ENCODE peak calls at places on chromosomes 1 and 21, in four cellular contexts. F is OCI-LY7, A is fibroblast of lung, H is psoas muscle. V is an unnamed sample.
A peak's percentile ranks its signal among the peaks of the same experiment; 100 is the strongest.

GRCh38 chr1:22117238-22117637 is 25.7 kb downstream of the WNT4 start:
- DNase-seq in H (no peak), A (no peak), F (no peak), V (no peak)

GRCh38 chr1:36133484-36133883 is 8.5 kb upstream of the COL8A2 start:
- DNase-seq in F (no peak), A (peak; percentile 96), H (peak; percentile 61), V (no peak)

GRCh38 chr21:31145271-31145801 is 107.1 kb upstream of the KRTAP19-8 start:
- DNase-seq in H (no peak), F (no peak), A (no peak), V (no peak)

GRCh38 chr1:71438626-71439025 is 357.8 kb upstream of the ZRANB2 start:
- DNase-seq in H (no peak), F (no peak), A (no peak), V (no peak)

GRCh38 chr1:61247881-61248752 is 165.8 kb downstream of the NFIA start:
- DNase-seq in A (no peak), F (no peak), H (no peak), V (no peak)

GRCh38 chr1:145782166-145783099 is 41.5 kb downstream of the RNF115 start:
- DNase-seq in A (peak; percentile 96), H (no peak), F (no peak), V (no peak)

GRCh38 chr1:31670583-31670944 is 25.9 kb upstream of the PEF1 start:
- DNase-seq in H (no peak), F (no peak), A (no peak), V (no peak)

GRCh38 chr1:245345191-245345884 is 190.6 kb downstream of the KIF26B start:
- DNase-seq in F (no peak), H (no peak), A (no peak), V (no peak)

GRCh38 chr1:153260980-153261792 is 1.7 kb downstream of the LORICRIN start:
- DNase-seq in F (no peak), H (peak; percentile 35), A (peak; percentile 38), V (no peak)

GRCh38 chr1:231533240-231533639 is 4.8 kb downstream of the TSNAX start:
- DNase-seq in H (no peak), F (no peak), A (no peak), V (no peak)

GRCh38 chr1:236893626-236894545 is 98.8 kb downstream of the MTR start:
- DNase-seq in F (no peak), H (no peak), A (no peak), V (no peak)

GRCh38 chr1:247905181-247905580 is 9.8 kb downstream of the OR2W3 start:
- DNase-seq in A (no peak), F (no peak), H (no peak), V (no peak)

GRCh38 chr1:182968846-182969734 is 16.1 kb upstream of the SHCBP1L start:
- DNase-seq in A (no peak), H (no peak), F (no peak), V (no peak)

GRCh38 chr21:17610862-17611261 is 1.8 kb downstream of the BTG3 start:
- DNase-seq in F (peak; percentile 15), A (peak; percentile 35), H (no peak), V (no peak)

GRCh38 chr21:28272272-28272992 is 720.2 kb downstream of the LTN1 start:
- DNase-seq in H (no peak), F (no peak), A (no peak), V (no peak)

GRCh38 chr1:204660509-204660908 is 25.0 kb downstream of the LRRN2 start:
- DNase-seq in A (no peak), F (no peak), H (no peak), V (no peak)

DNA sequence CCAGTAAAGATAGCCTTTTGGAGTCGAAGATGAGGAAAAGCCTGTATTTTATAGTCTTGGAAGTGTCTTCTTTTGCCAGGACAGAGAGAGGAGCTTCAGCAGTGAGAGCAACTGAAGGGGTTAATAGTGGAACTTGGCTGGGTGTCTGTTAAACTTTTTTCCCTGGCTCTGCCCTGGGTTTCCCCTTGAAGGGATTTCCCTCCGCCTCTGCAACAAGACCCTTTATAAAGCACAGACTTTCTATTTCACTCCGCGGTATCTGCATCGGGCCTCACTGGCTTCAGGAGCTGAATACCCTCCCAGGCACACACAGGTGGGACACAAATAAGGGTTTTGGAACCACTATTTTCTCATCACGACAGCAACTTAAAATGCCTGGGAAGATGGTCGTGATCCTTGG is at the start of gene VCAM1:
- DNase-seq in H (no peak), F (no peak), A (no peak), V (no peak)
- H3K4me3 ChIP-seq in H (peak within 1 kb of the TSS; percentile 55), F (no peak within 1 kb of the TSS), A (no peak within 1 kb of the TSS), V (peak within 1 kb of the TSS; percentile 61)

DNA sequence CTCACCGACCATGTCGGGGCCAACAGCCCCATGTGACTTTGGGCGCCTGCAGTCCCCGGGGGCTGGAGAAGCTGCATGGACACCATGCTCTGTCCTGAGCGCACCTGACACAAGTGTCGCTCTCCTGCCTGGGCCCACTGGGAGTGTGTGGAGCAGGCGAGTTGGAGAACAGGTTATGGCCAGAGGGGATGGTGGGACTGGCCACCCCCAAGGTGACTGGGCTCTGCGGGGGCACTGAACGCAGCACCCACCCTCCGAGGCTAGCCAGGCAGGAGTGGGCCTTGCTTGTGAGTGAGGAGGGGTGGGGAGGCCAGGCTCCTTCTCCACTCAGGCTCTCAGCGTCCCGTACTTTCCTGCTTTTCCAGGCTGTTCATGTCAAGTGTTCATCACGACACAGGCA is 35.6 kb downstream of the SNAP47 start:
- DNase-seq in H (no peak), F (no peak), A (no peak), V (no peak)
- H3K27ac ChIP-seq in H (no peak overlapping the region), F (no peak overlapping the region), A (no peak overlapping the region), V (no peak overlapping the region)

DNA sequence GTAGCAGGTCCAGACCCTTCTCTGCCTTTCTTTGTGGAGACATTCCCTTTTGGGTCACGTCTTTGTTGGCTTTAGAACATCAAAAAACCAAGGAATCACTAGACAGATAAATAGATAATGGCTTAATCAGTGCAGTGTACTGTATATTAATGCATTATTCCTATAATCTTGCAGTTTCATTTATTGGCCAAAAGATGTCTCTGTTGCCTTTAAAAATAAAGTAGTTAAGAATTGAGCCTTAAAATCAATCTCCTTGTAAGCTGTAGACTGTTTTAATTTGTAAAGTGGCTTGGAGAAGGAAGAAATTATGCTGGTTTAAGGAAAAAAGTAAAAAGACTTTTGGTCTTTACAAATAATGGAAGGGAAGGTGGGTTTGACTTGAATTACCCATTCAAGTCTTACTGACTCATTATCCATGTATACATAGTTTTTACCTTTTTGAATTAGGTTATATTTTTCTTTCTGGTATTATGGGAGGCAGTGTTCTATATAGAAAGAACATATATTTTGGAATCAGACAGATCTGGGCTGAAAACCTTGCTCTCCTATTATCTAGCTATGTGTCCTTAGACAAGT is 84.6 kb downstream of the VPS13D start:
- DNase-seq in A (peak; percentile 38), H (no peak), F (peak; percentile 23), V (no peak)
- TF ChIP-seq CTCF in A (peak; percentile 38), H (peak; percentile 46), F (peak; percentile 84), V (no peak)

DNA sequence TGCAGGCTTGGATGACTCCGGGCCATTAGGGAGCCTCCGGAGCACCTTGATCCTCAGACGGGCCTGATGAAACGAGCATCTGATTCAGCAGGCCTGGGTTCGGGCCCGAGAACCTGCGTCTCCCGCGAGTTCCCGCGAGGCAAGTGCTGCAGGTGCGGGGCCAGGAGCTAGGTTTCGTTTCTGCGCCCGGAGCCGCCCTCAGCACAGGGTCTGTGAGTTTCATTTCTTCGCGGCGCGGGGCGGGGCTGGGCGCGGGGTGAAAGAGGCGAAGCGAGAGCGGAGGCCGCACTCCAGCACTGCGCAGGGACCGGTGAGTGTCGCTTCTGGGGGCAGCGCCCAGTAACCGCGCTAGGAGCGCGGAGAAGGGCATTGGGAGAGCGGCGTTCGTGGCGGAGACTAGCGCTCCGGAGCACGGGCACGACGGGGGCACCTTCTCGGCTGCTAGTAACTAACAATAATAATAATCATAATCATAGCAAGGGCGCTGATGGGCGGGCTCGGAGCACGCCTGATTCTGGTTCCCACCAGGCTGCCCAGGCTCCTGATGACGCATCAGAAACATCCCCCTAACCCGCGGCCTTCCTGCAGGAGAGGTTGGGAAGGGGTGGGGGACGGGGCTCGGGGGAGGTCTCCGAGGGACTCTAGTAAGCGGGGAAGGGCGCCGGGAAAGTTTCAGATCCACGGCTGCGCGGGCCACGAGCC is at the start of gene MX1:
- DNase-seq in A (peak; percentile 36), H (peak; percentile 81), F (peak; percentile 78), V (no peak)
- H3K4me3 ChIP-seq in A (peak within 1 kb of the TSS; percentile 70), H (peak within 1 kb of the TSS; percentile 71), F (peak within 1 kb of the TSS; percentile 67), V (peak within 1 kb of the TSS; percentile 87)

GRCh38 chr1:243562473-243562872 is 287.6 kb downstream of the AKT3 start:
- DNase-seq in H (no peak), A (no peak), F (no peak), V (no peak)

GRCh38 chr1:243563732-243564131 is 286.3 kb downstream of the AKT3 start:
- DNase-seq in F (no peak), H (no peak), A (no peak), V (no peak)

GRCh38 chr1:243558556-243558955 is 291.5 kb downstream of the AKT3 start:
- DNase-seq in H (no peak), F (no peak), A (no peak), V (no peak)

GRCh38 chr1:243561588-243562319 is 288.3 kb downstream of the AKT3 start:
- DNase-seq in A (no peak), F (no peak), H (no peak), V (no peak)

DNA sequence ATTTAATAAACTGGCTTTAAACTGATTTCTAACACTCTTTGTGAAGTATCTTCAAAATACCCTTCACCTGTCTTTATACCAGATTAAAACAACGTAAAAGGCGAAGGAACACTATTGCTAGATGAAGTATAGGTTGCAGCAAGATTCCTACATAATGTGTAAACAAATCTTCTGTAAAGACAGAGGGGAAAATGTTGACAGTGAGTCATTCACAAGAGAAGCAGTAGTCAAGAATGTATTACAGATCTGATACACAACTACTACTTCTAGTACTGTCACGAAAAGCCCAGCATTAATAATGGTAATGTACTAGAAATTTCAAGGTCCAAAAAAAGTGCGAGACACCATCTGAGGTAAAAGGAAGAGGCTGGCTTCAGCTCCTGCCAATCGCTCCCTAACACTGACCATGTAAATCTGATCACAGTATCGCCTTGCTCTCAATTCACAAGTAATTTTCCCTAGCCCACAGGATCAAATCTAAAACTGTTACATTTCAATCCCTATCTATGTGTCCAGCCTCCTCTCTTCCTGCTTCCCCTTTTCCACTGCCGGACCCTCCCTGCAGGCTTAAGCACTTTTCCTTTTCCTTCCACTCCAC is 290.4 kb downstream of the AKT3 start:
- DNase-seq in A (peak; percentile 46), H (no peak), F (no peak), V (no peak)
- H3K27ac ChIP-seq in A (no peak overlapping the region), H (no peak overlapping the region), F (no peak overlapping the region), V (no peak overlapping the region)

GRCh38 chr1:161484613-161485012 is 20.6 kb upstream of the FCGR2A start:
- DNase-seq in F (peak; percentile 30), H (no peak), A (no peak), V (no peak)
- TF ChIP-seq CTCF in F (peak; percentile 75), H (no peak), A (no peak), V (no peak)

DNA sequence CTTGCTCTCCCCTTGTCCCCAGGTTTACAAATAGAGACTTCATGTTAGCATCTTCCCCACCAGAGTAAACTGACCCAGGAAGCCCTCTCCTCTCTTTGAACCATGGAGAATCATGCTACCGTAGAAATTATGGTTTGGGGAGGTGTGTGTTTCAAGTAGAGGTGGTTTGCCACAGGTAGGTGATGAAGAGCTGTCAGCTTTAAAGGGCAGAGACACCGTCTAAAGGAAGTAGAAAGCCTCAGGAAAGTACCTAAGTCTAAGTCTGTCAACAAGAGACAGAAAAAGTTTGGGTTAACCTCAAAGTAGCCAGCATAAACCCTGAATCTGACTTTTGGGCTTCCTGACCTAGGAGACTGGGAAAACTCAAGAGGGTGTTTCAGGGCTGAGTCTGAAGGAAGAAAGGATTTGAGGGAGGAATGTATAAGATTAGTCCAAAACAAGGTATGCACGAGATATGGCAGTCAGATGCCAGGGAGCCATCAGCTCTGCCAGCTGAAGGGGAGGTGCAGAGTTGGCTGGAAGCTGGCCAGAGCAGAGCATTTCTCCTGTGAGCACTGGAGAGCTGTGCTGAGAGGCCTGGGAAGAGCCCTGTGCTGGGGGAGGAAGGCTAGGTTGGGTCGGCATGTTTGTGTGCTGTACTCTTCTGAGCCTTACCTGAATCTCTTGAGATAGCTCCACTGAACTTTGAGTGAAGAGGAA is 14.3 kb downstream of the ADAMTSL4 start:
- DNase-seq in F (peak; percentile 81), A (no peak), H (no peak), V (peak; percentile 75)
- H3K4me3 ChIP-seq in F (peak overlapping the region; percentile 74), A (no peak overlapping the region), H (peak overlapping the region; percentile 71), V (peak overlapping the region; percentile 73)

V was measured in coronary artery.